ENCODE peak calls at places on chromosomes 11 and 22, in eight cellular contexts. One of them, this sample, is unnamed.

GRCh38 chr11:27383645-27384044 is 20.6 kb upstream of the CCDC34 start:
- DNase-seq in thoracic aorta: no peak
- DNase-seq in MM.1S: no peak
- DNase-seq in right cardiac atrium: no peak
- DNase-seq in hepatocyte: no peak
- DNase-seq in HCT116: no peak
- DNase-seq in right atrium auricular region: no peak
- DNase-seq in A673: no peak
- DNase-seq in this sample: no peak

GRCh38 chr22:49418341-49418894 is 409.3 kb downstream of the BRD1 start:
- DNase-seq in thoracic aorta: no peak
- DNase-seq in MM.1S: no peak
- DNase-seq in right cardiac atrium: no peak
- DNase-seq in hepatocyte: no peak
- DNase-seq in HCT116: no peak
- DNase-seq in right atrium auricular region: no peak
- DNase-seq in A673: no peak
- DNase-seq in this sample: peak; percentile 21

GRCh38 chr22:39574779-39575551 is 4.4 kb downstream of the CACNA1I start:
- DNase-seq in thoracic aorta: no peak
- DNase-seq in MM.1S: no peak
- DNase-seq in right cardiac atrium: no peak
- DNase-seq in hepatocyte: peak; percentile 68
- DNase-seq in HCT116: peak; percentile 80
- DNase-seq in right atrium auricular region: no peak
- DNase-seq in A673: peak; percentile 58
- DNase-seq in this sample: peak; percentile 99

GRCh38 chr11:13256216-13256615 is 21.4 kb upstream of the BMAL1 start:
- DNase-seq in thoracic aorta: no peak
- DNase-seq in MM.1S: no peak
- DNase-seq in right cardiac atrium: no peak
- DNase-seq in hepatocyte: no peak
- DNase-seq in HCT116: no peak
- DNase-seq in right atrium auricular region: no peak
- DNase-seq in A673: no peak
- DNase-seq in this sample: no peak

GRCh38 chr11:26030419-26030818 is 301.5 kb upstream of the ANO3 start:
- DNase-seq in thoracic aorta: no peak
- DNase-seq in MM.1S: no peak
- DNase-seq in right cardiac atrium: no peak
- DNase-seq in hepatocyte: no peak
- DNase-seq in HCT116: no peak
- DNase-seq in right atrium auricular region: no peak
- DNase-seq in A673: no peak
- DNase-seq in this sample: no peak

GRCh38 chr11:129440028-129440630 is 64.5 kb downstream of the BARX2 start:
- DNase-seq in thoracic aorta: no peak
- DNase-seq in MM.1S: no peak
- DNase-seq in right cardiac atrium: no peak
- DNase-seq in hepatocyte: peak; percentile 83
- DNase-seq in HCT116: no peak
- DNase-seq in right atrium auricular region: no peak
- DNase-seq in A673: no peak
- DNase-seq in this sample: no peak

GRCh38 chr11:57301711-57302423 is 22.9 kb downstream of the TNKS1BP1 start:
- DNase-seq in thoracic aorta: no peak
- DNase-seq in MM.1S: no peak
- DNase-seq in right cardiac atrium: no peak
- DNase-seq in hepatocyte: no peak
- DNase-seq in HCT116: no peak
- DNase-seq in right atrium auricular region: no peak
- DNase-seq in A673: no peak
- DNase-seq in this sample: peak; percentile 30

GRCh38 chr11:42237701-42238235 is 778.3 kb upstream of the LRRC4C start:
- DNase-seq in thoracic aorta: no peak
- DNase-seq in MM.1S: no peak
- DNase-seq in right cardiac atrium: no peak
- DNase-seq in hepatocyte: no peak
- DNase-seq in HCT116: no peak
- DNase-seq in right atrium auricular region: no peak
- DNase-seq in A673: no peak
- DNase-seq in this sample: no peak

GRCh38 chr22:32248276-32248675 is 6.9 kb downstream of the SLC5A4 start:
- DNase-seq in thoracic aorta: no peak
- DNase-seq in MM.1S: no peak
- DNase-seq in right cardiac atrium: no peak
- DNase-seq in hepatocyte: no peak
- DNase-seq in HCT116: no peak
- DNase-seq in right atrium auricular region: no peak
- DNase-seq in A673: no peak
- DNase-seq in this sample: no peak

GRCh38 chr11:96279421-96280290 is 63.3 kb downstream of the MAML2 start:
- DNase-seq in thoracic aorta: no peak
- DNase-seq in MM.1S: no peak
- DNase-seq in right cardiac atrium: no peak
- DNase-seq in hepatocyte: no peak
- DNase-seq in HCT116: no peak
- DNase-seq in right atrium auricular region: no peak
- DNase-seq in A673: no peak
- DNase-seq in this sample: peak; percentile 68

GRCh38 chr11:114059984-114060401 is 482 bp downstream of the ZBTB16 start:
- DNase-seq in thoracic aorta: no peak
- DNase-seq in MM.1S: no peak
- DNase-seq in right cardiac atrium: no peak
- DNase-seq in hepatocyte: no peak
- DNase-seq in HCT116: no peak
- DNase-seq in right atrium auricular region: no peak
- DNase-seq in A673: peak; percentile 81
- DNase-seq in this sample: no peak

GRCh38 chr11:77309401-77310085 is 8.1 kb upstream of the GDPD4 start:
- DNase-seq in thoracic aorta: no peak
- DNase-seq in MM.1S: no peak
- DNase-seq in right cardiac atrium: no peak
- DNase-seq in hepatocyte: no peak
- DNase-seq in HCT116: no peak
- DNase-seq in right atrium auricular region: no peak
- DNase-seq in A673: no peak
- DNase-seq in this sample: no peak

GRCh38 chr11:78380615-78381029 is 37.0 kb downstream of the GAB2 start:
- DNase-seq in thoracic aorta: no peak
- DNase-seq in MM.1S: no peak
- DNase-seq in right cardiac atrium: no peak
- DNase-seq in hepatocyte: no peak
- DNase-seq in HCT116: no peak
- DNase-seq in right atrium auricular region: no peak
- DNase-seq in A673: peak; percentile 91
- DNase-seq in this sample: no peak

GRCh38 chr11:86551286-86551685 is 121.1 kb downstream of the ME3 start:
- DNase-seq in thoracic aorta: peak; percentile 32
- DNase-seq in MM.1S: peak; percentile 52
- DNase-seq in right cardiac atrium: no peak
- DNase-seq in hepatocyte: peak; percentile 52
- DNase-seq in HCT116: no peak
- DNase-seq in right atrium auricular region: no peak
- DNase-seq in A673: peak; percentile 29
- DNase-seq in this sample: peak; percentile 92

GRCh38 chr11:86548278-86548917 is 124.0 kb downstream of the ME3 start:
- DNase-seq in thoracic aorta: no peak
- DNase-seq in MM.1S: no peak
- DNase-seq in right cardiac atrium: no peak
- DNase-seq in hepatocyte: no peak
- DNase-seq in HCT116: no peak
- DNase-seq in right atrium auricular region: no peak
- DNase-seq in A673: no peak
- DNase-seq in this sample: no peak

GRCh38 chr11:86553322-86553721 is 119.1 kb downstream of the ME3 start:
- DNase-seq in thoracic aorta: no peak
- DNase-seq in MM.1S: no peak
- DNase-seq in right cardiac atrium: no peak
- DNase-seq in hepatocyte: no peak
- DNase-seq in HCT116: no peak
- DNase-seq in right atrium auricular region: no peak
- DNase-seq in A673: no peak
- DNase-seq in this sample: no peak

GRCh38 chr11:86551693-86552092 is 120.7 kb downstream of the ME3 start:
- DNase-seq in thoracic aorta: no peak
- DNase-seq in MM.1S: peak; percentile 36
- DNase-seq in right cardiac atrium: no peak
- DNase-seq in hepatocyte: peak; percentile 44
- DNase-seq in HCT116: no peak
- DNase-seq in right atrium auricular region: no peak
- DNase-seq in A673: no peak
- DNase-seq in this sample: no peak

GRCh38 chr11:86550757-86551156 is 121.7 kb downstream of the ME3 start:
- DNase-seq in thoracic aorta: no peak
- DNase-seq in MM.1S: no peak
- DNase-seq in right cardiac atrium: no peak
- DNase-seq in hepatocyte: no peak
- DNase-seq in HCT116: no peak
- DNase-seq in right atrium auricular region: no peak
- DNase-seq in A673: no peak
- DNase-seq in this sample: no peak
- H3K4me1 ChIP-seq in thoracic aorta: peaks cover 48% of the 10 kb centered on the region
- H3K4me1 ChIP-seq in MM.1S: peaks cover 4% of the 10 kb centered on the region
- H3K4me1 ChIP-seq in right cardiac atrium: peaks cover 30% of the 10 kb centered on the region
- H3K4me1 ChIP-seq in hepatocyte: peaks cover 26% of the 10 kb centered on the region
- H3K4me1 ChIP-seq in HCT116: no peaks in the 10 kb centered on the region
- H3K4me1 ChIP-seq in right atrium auricular region: no peaks in the 10 kb centered on the region
- H3K4me1 ChIP-seq in A673: no peaks in the 10 kb centered on the region
- H3K4me1 ChIP-seq in this sample: peaks cover 33% of the 10 kb centered on the region

GRCh38 chr11:73376803-73377629 is 817 bp downstream of the RELT start:
- DNase-seq in thoracic aorta: peak; percentile 51
- DNase-seq in MM.1S: peak; percentile 67
- DNase-seq in right cardiac atrium: peak; percentile 72
- DNase-seq in hepatocyte: peak; percentile 75
- DNase-seq in HCT116: peak; percentile 40
- DNase-seq in right atrium auricular region: peak; percentile 80
- DNase-seq in A673: no peak
- DNase-seq in this sample: peak; percentile 98

GRCh38 chr11:73381589-73381988 is 5.4 kb downstream of the RELT start:
- DNase-seq in thoracic aorta: no peak
- DNase-seq in MM.1S: no peak
- DNase-seq in right cardiac atrium: no peak
- DNase-seq in hepatocyte: no peak
- DNase-seq in HCT116: no peak
- DNase-seq in right atrium auricular region: no peak
- DNase-seq in A673: no peak
- DNase-seq in this sample: no peak

GRCh38 chr11:73380321-73380720 is 4.1 kb downstream of the RELT start:
- DNase-seq in thoracic aorta: no peak
- DNase-seq in MM.1S: no peak
- DNase-seq in right cardiac atrium: no peak
- DNase-seq in hepatocyte: no peak
- DNase-seq in HCT116: no peak
- DNase-seq in right atrium auricular region: no peak
- DNase-seq in A673: no peak
- DNase-seq in this sample: no peak

GRCh38 chr11:73380897-73381410 is 4.8 kb downstream of the RELT start:
- DNase-seq in thoracic aorta: no peak
- DNase-seq in MM.1S: no peak
- DNase-seq in right cardiac atrium: no peak
- DNase-seq in hepatocyte: no peak
- DNase-seq in HCT116: no peak
- DNase-seq in right atrium auricular region: no peak
- DNase-seq in A673: no peak
- DNase-seq in this sample: no peak

GRCh38 chr11:73379189-73379880 is 3.1 kb downstream of the RELT start:
- DNase-seq in thoracic aorta: no peak
- DNase-seq in MM.1S: no peak
- DNase-seq in right cardiac atrium: no peak
- DNase-seq in hepatocyte: no peak
- DNase-seq in HCT116: no peak
- DNase-seq in right atrium auricular region: no peak
- DNase-seq in A673: no peak
- DNase-seq in this sample: no peak
- H3K4me1 ChIP-seq in thoracic aorta: peaks cover 31% of the 10 kb centered on the region
- H3K4me1 ChIP-seq in MM.1S: peaks cover 41% of the 10 kb centered on the region
- H3K4me1 ChIP-seq in right cardiac atrium: no peaks in the 10 kb centered on the region
- H3K4me1 ChIP-seq in hepatocyte: peaks cover 18% of the 10 kb centered on the region
- H3K4me1 ChIP-seq in HCT116: peaks cover 13% of the 10 kb centered on the region
- H3K4me1 ChIP-seq in right atrium auricular region: no peaks in the 10 kb centered on the region
- H3K4me1 ChIP-seq in A673: peaks cover 31% of the 10 kb centered on the region
- H3K4me1 ChIP-seq in this sample: peaks cover 23% of the 10 kb centered on the region

GRCh38 chr11:117187428-117187798 is 8.9 kb downstream of the SIDT2 start:
- DNase-seq in thoracic aorta: no peak
- DNase-seq in MM.1S: no peak
- DNase-seq in right cardiac atrium: no peak
- DNase-seq in hepatocyte: no peak
- DNase-seq in HCT116: no peak
- DNase-seq in right atrium auricular region: no peak
- DNase-seq in A673: no peak
- DNase-seq in this sample: no peak

GRCh38 chr11:117187799-117188481 is 9.4 kb downstream of the SIDT2 start:
- DNase-seq in thoracic aorta: no peak
- DNase-seq in MM.1S: no peak
- DNase-seq in right cardiac atrium: no peak
- DNase-seq in hepatocyte: no peak
- DNase-seq in HCT116: no peak
- DNase-seq in right atrium auricular region: no peak
- DNase-seq in A673: no peak
- DNase-seq in this sample: peak; percentile 57

GRCh38 chr11:117189191-117189940 is 9.8 kb upstream of the TAGLN start:
- DNase-seq in thoracic aorta: no peak
- DNase-seq in MM.1S: no peak
- DNase-seq in right cardiac atrium: no peak
- DNase-seq in hepatocyte: no peak
- DNase-seq in HCT116: no peak
- DNase-seq in right atrium auricular region: no peak
- DNase-seq in A673: no peak
- DNase-seq in this sample: peak; percentile 68

GRCh38 chr11:117189941-117190544 is 9.1 kb upstream of the TAGLN start:
- DNase-seq in thoracic aorta: no peak
- DNase-seq in MM.1S: no peak
- DNase-seq in right cardiac atrium: no peak
- DNase-seq in hepatocyte: no peak
- DNase-seq in HCT116: no peak
- DNase-seq in right atrium auricular region: no peak
- DNase-seq in A673: no peak
- DNase-seq in this sample: peak; percentile 44

DNA sequence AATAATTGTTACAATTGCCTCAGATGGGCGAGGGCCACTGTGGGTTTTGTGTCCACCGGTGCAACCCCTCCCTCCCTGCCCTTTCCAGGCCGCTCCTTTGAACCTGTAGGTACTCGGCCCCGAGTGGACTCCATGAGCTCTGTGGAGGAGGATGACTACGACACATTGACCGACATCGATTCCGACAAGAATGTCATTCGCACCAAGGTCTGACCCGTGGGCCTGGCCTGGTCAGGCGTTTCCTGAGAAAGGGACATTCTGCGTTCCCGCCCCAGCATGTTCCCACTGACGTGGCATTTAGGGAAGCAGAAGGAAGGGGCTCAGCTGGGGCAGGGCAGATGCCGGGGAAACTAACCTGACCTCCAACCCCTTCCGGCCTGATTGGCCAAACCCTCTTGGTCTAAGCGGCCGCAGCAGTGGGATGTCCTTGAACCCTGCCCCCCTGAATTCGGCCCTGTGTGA is 10.1 kb downstream of the SIDT2 start:
- DNase-seq in thoracic aorta: no peak
- DNase-seq in MM.1S: no peak
- DNase-seq in right cardiac atrium: no peak
- DNase-seq in hepatocyte: no peak
- DNase-seq in HCT116: no peak
- DNase-seq in right atrium auricular region: no peak
- DNase-seq in A673: no peak
- DNase-seq in this sample: peak; percentile 13
- H3K4me1 ChIP-seq in thoracic aorta: no peaks in the 10 kb centered on the region
- H3K4me1 ChIP-seq in MM.1S: no peaks in the 10 kb centered on the region
- H3K4me1 ChIP-seq in right cardiac atrium: no peaks in the 10 kb centered on the region
- H3K4me1 ChIP-seq in hepatocyte: no peaks in the 10 kb centered on the region
- H3K4me1 ChIP-seq in HCT116: no peaks in the 10 kb centered on the region
- H3K4me1 ChIP-seq in right atrium auricular region: no peaks in the 10 kb centered on the region
- H3K4me1 ChIP-seq in A673: no peaks in the 10 kb centered on the region
- H3K4me1 ChIP-seq in this sample: no peaks in the 10 kb centered on the region

GRCh38 chr22:43297246-43298061 is 45.7 kb downstream of the SCUBE1 start:
- DNase-seq in thoracic aorta: no peak
- DNase-seq in MM.1S: no peak
- DNase-seq in right cardiac atrium: peak; percentile 6
- DNase-seq in hepatocyte: no peak
- DNase-seq in HCT116: no peak
- DNase-seq in right atrium auricular region: no peak
- DNase-seq in A673: no peak
- DNase-seq in this sample: peak; percentile 58
- H3K4me1 ChIP-seq in thoracic aorta: peaks cover 79% of the 10 kb centered on the region
- H3K4me1 ChIP-seq in MM.1S: no peaks in the 10 kb centered on the region
- H3K4me1 ChIP-seq in right cardiac atrium: peaks cover 3% of the 10 kb centered on the region
- H3K4me1 ChIP-seq in hepatocyte: peaks cover 56% of the 10 kb centered on the region
- H3K4me1 ChIP-seq in HCT116: no peaks in the 10 kb centered on the region
- H3K4me1 ChIP-seq in right atrium auricular region: no peaks in the 10 kb centered on the region
- H3K4me1 ChIP-seq in A673: peaks cover 23% of the 10 kb centered on the region
- H3K4me1 ChIP-seq in this sample: peaks cover 3% of the 10 kb centered on the region

This sample was measured in osteoblast.